ENCODE peak calls at places on chromosomes 3 and 15, in four cellular contexts. J, Z, U and M are unnamed samples.

GRCh38 chr3:65851827-65852226 is 186.9 kb downstream of the MAGI1 start:
- DNase-seq in J (no peak), Z (no peak), U (no peak), M (no peak)

GRCh38 chr15:70258369-70259029 is 160.8 kb upstream of the TLE3 start:
- DNase-seq in J (no peak), Z (no peak), U (peak; percentile 75), M (no peak)

GRCh38 chr3:197750863-197751737 is 1.4 kb downstream of the FYTTD1 start:
- DNase-seq in J (no peak), Z (peak; percentile 33), U (peak; percentile 46), M (no peak)

GRCh38 chr3:101936419-101937331 is 87.4 kb downstream of the NFKBIZ start:
- DNase-seq in J (no peak), Z (no peak), U (peak; percentile 80), M (no peak)

GRCh38 chr3:169112153-169112892 is 551.2 kb downstream of the MECOM start:
- DNase-seq in J (no peak), Z (no peak), U (no peak), M (no peak)

GRCh38 chr3:38401563-38401962 is 52.1 kb upstream of the ACVR2B start:
- DNase-seq in J (peak; percentile 62), Z (no peak), U (no peak), M (no peak)

GRCh38 chr15:43941555-43941954 is 114.8 kb downstream of the WDR76 start:
- DNase-seq in J (peak; percentile 49), Z (no peak), U (no peak), M (no peak)

GRCh38 chr3:152202976-152203626 is 65.6 kb upstream of the MBNL1 start:
- DNase-seq in J (no peak), Z (no peak), U (no peak), M (no peak)

GRCh38 chr15:33988384-33988783 is 20.1 kb downstream of the CHRM5 start:
- DNase-seq in J (no peak), Z (no peak), U (no peak), M (no peak)

GRCh38 chr3:43317461-43318316 is 31.3 kb downstream of the SNRK start:
- DNase-seq in J (no peak), Z (no peak), U (no peak), M (no peak)

GRCh38 chr15:39232512-39232911 is 348.4 kb upstream of the THBS1 start:
- DNase-seq in J (no peak), Z (no peak), U (no peak), M (no peak)

GRCh38 chr3:4351164-4351855 is 48.1 kb downstream of the SETMAR start:
- DNase-seq in J (no peak), Z (no peak), U (no peak), M (no peak)

GRCh38 chr15:51750942-51751686 is at the start of gene TMOD2:
- DNase-seq in J (no peak), Z (no peak), U (peak; percentile 82), M (peak; percentile 60)

GRCh38 chr3:169524131-169524530 is 139.4 kb downstream of the MECOM start:
- DNase-seq in J (no peak), Z (no peak), U (no peak), M (no peak)

GRCh38 chr3:172585954-172586353 is 62.7 kb upstream of the TNFSF10 start:
- DNase-seq in J (no peak), Z (no peak), U (no peak), M (no peak)

GRCh38 chr3:102580760-102581159 is 145.9 kb downstream of the ZPLD1 start:
- DNase-seq in J (no peak), Z (no peak), U (no peak), M (no peak)

GRCh38 chr15:26295331-26295730 is 432.2 kb upstream of the ATP10A start:
- DNase-seq in J (no peak), Z (no peak), U (no peak), M (no peak)

GRCh38 chr3:82978368-82978767 is 1216.9 kb upstream of the GBE1 start:
- DNase-seq in J (no peak), Z (no peak), U (no peak), M (no peak)

GRCh38 chr15:55902975-55903374 is 90.4 kb downstream of the NEDD4 start:
- DNase-seq in J (no peak), Z (no peak), U (no peak), M (no peak)

GRCh38 chr3:183583331-183584245 is 28.1 kb upstream of the KLHL6 start:
- DNase-seq in J (no peak), Z (no peak), U (no peak), M (no peak)

GRCh38 chr3:140736863-140737460 is 59.1 kb downstream of the TRIM42 start:
- DNase-seq in J (no peak), Z (peak; percentile 40), U (no peak), M (no peak)

GRCh38 chr3:249587-250262 is 53.2 kb downstream of the CHL1 start:
- DNase-seq in J (no peak), Z (no peak), U (no peak), M (no peak)

GRCh38 chr3:56110886-56111285 is 357.4 kb downstream of the ERC2 start:
- DNase-seq in J (no peak), Z (no peak), U (no peak), M (no peak)

GRCh38 chr3:18071833-18072232 is 329.4 kb upstream of the TBC1D5 start:
- DNase-seq in J (no peak), Z (no peak), U (no peak), M (no peak)

GRCh38 chr3:39146611-39147373 is 6.6 kb downstream of the CSRNP1 start:
- DNase-seq in J (peak; percentile 90), Z (peak; percentile 79), U (peak; percentile 72), M (no peak)

GRCh38 chr15:27061739-27062138 is 90.8 kb downstream of the GABRG3 start:
- DNase-seq in J (no peak), Z (no peak), U (no peak), M (no peak)

GRCh38 chr15:41969851-41970431 is 2.4 kb downstream of the EHD4 start:
- DNase-seq in J (no peak), Z (no peak), U (peak; percentile 62), M (no peak)

GRCh38 chr3:64008487-64008886 is 14.8 kb downstream of the PSMD6 start:
- DNase-seq in J (no peak), Z (no peak), U (no peak), M (no peak)

GRCh38 chr3:52291508-52292181 is 4.0 kb downstream of the GLYCTK start:
- DNase-seq in J (no peak), Z (no peak), U (no peak), M (no peak)

GRCh38 chr15:64782751-64783150 is 7.4 kb upstream of the RBPMS2 start:
- DNase-seq in J (no peak), Z (no peak), U (no peak), M (no peak)

GRCh38 chr3:88812576-88812975 is 294.8 kb upstream of the EPHA3 start:
- DNase-seq in J (no peak), Z (no peak), U (no peak), M (no peak)

GRCh38 chr3:30408105-30408557 is 198.3 kb upstream of the TGFBR2 start:
- DNase-seq in J (no peak), Z (no peak), U (no peak), M (no peak)

GRCh38 chr15:51955514-51955913 is 16.1 kb downstream of the LEO1 start:
- DNase-seq in J (no peak), Z (no peak), U (no peak), M (no peak)

DNA sequence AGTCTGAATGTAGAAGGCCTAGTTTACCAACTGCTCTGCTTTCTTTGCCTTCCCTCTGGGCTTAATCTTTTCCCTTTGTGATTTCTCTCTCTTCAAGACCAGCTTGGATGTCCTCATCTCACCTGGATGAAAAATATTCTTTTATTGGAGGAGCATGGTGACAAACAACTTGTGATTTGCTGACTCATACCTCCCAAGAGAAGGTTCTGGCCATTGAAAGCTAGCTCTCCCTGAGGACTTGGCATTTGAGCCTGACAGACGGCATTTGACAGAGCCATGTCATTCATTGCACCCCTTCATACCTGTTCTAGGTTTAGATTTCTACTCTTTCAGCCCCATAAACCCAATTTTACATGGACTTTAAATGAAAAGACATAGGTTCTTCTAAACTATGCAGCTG is 33.3 kb downstream of the ATG7 start:
- DNase-seq in J (no peak), Z (no peak), U (no peak), M (no peak)
- TF ChIP-seq CTCF in J (no peak), Z (no peak), U (no peak), M (no peak)

DNA sequence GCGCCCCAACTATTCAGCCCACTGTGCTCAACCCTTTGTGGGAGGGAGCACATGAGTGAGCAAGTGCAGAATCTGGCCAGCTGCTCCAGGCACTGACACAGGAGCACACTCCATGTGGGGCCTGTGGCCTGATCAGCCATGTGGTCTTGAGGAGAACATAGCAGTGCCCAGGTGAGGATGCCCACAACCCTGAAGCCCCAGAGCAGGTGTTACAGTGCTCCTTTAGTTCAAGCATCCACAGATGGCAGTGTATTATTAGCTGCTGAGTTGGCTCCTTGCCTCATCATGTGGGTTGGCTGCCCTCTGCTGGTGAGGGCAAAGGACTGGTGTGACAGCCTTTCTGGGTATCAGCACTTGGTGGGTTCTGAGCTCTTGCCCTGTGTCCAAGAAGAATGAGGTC is 1588.2 kb downstream of the SI start:
- DNase-seq in J (no peak), Z (no peak), U (no peak), M (no peak)
- TF ChIP-seq CTCF in J (peak; percentile 57), Z (no peak), U (peak; percentile 51), M (peak; percentile 32)

GRCh38 chr3:8645717-8646116 is 1.1 kb upstream of the SSUH2 start:
- DNase-seq in J (no peak), Z (no peak), U (no peak), M (no peak)
- TF ChIP-seq CTCF in J (no peak), Z (no peak), U (no peak), M (no peak)

GRCh38 chr15:96347181-96348111 is 16.9 kb downstream of the NR2F2 start:
- DNase-seq in J (no peak), Z (no peak), U (no peak), M (peak; percentile 22)

GRCh38 chr15:96344120-96344705 is 13.7 kb downstream of the NR2F2 start:
- DNase-seq in J (no peak), Z (no peak), U (no peak), M (no peak)

GRCh38 chr15:96344706-96345559 is 14.4 kb downstream of the NR2F2 start:
- DNase-seq in J (peak; percentile 84), Z (peak; percentile 6), U (no peak), M (peak; percentile 12)

GRCh38 chr15:96346409-96346808 is 15.9 kb downstream of the NR2F2 start:
- DNase-seq in J (no peak), Z (no peak), U (no peak), M (no peak)

GRCh38 chr15:96345560-96346389 is 15.3 kb downstream of the NR2F2 start:
- DNase-seq in J (no peak), Z (peak; percentile 34), U (no peak), M (peak; percentile 52)
- TF ChIP-seq CTCF in J (peak; percentile 59), Z (peak; percentile 32), U (peak; percentile 53), M (peak; percentile 21)

GRCh38 chr3:139241783-139242182 is 102.0 kb upstream of the MRPS22 start:
- DNase-seq in J (no peak), Z (no peak), U (no peak), M (no peak)
- TF ChIP-seq CTCF in J (no peak), Z (no peak), U (no peak), M (no peak)

GRCh38 chr3:143895805-143896204 is 47.5 kb upstream of the SLC9A9 start:
- DNase-seq in J (no peak), Z (no peak), U (peak; percentile 11), M (no peak)
- TF ChIP-seq CTCF in J (peak; percentile 56), Z (no peak), U (peak; percentile 25), M (peak; percentile 64)

DNA sequence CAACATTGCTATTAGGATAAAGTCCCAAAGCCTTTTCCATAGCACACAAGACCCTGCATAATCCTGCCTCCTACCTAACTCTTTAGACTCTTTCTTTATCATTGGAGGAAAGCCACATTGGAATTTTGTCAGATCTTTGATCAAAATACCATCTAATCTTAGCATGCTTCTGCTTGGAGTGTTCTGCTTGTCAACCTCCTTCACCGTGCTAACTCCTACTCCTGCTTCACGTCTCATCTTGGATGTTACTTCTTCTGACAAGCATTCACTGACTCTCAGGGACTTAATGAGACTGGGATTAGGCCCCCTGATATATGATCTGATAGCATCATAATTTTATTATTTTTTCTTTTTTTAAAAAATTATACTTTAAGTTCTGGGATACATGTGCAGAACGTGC is 7.4 kb upstream of the GLCE start:
- DNase-seq in J (no peak), Z (no peak), U (no peak), M (no peak)
- TF ChIP-seq CTCF in J (no peak), Z (no peak), U (no peak), M (no peak)